ENCODE peak calls at places on chromosome 14, in six cellular contexts. C, P, F, X, U and L are unnamed samples.

GRCh38 chr14:26887842-26888241 is 290.0 kb upstream of the NOVA1 start:
- DNase-seq in C (no peak), P (no peak), F (no peak), X (peak; percentile 74), U (no peak), L (no peak)

GRCh38 chr14:100810861-100811461 is 15.0 kb upstream of the MEG3 start:
- DNase-seq in C (no peak), P (no peak), F (no peak), X (no peak), U (no peak), L (no peak)

GRCh38 chr14:88299865-88300264 is 23.2 kb downstream of the KCNK10 start:
- DNase-seq in C (no peak), P (no peak), F (no peak), X (no peak), U (no peak), L (no peak)

GRCh38 chr14:68574906-68575305 is 218.0 kb downstream of the ZFP36L1 start:
- DNase-seq in C (no peak), P (no peak), F (no peak), X (no peak), U (no peak), L (no peak)

GRCh38 chr14:92451755-92452154 is 61.8 kb upstream of the RIN3 start:
- DNase-seq in C (no peak), P (no peak), F (no peak), X (no peak), U (no peak), L (no peak)

GRCh38 chr14:92783813-92784431 is 10.2 kb upstream of the GOLGA5 start:
- DNase-seq in C (peak; percentile 10), P (peak; percentile 54), F (no peak), X (no peak), U (no peak), L (peak; percentile 81)

GRCh38 chr14:53571990-53572389 is 384.6 kb downstream of the BMP4 start:
- DNase-seq in C (no peak), P (no peak), F (no peak), X (no peak), U (peak; percentile 13), L (no peak)

GRCh38 chr14:67487937-67488893 is at the start of gene TMEM229B:
- DNase-seq in C (peak; percentile 89), P (no peak), F (peak; percentile 92), X (no peak), U (no peak), L (no peak)

GRCh38 chr14:93073833-93074769 is 41.6 kb downstream of the ITPK1 start:
- DNase-seq in C (no peak), P (no peak), F (no peak), X (no peak), U (no peak), L (peak; percentile 43)

GRCh38 chr14:95229749-95230148 is 72.4 kb upstream of the DICER1 start:
- DNase-seq in C (no peak), P (no peak), F (no peak), X (no peak), U (no peak), L (no peak)

GRCh38 chr14:95233702-95234241 is 76.4 kb upstream of the DICER1 start:
- DNase-seq in C (peak; percentile 72), P (no peak), F (peak; percentile 74), X (no peak), U (no peak), L (no peak)

GRCh38 chr14:95232894-95233584 is 75.7 kb upstream of the DICER1 start:
- DNase-seq in C (no peak), P (no peak), F (no peak), X (no peak), U (no peak), L (no peak)

GRCh38 chr14:95234426-95234825 is 77.1 kb upstream of the DICER1 start:
- DNase-seq in C (no peak), P (no peak), F (no peak), X (no peak), U (no peak), L (no peak)

DNA sequence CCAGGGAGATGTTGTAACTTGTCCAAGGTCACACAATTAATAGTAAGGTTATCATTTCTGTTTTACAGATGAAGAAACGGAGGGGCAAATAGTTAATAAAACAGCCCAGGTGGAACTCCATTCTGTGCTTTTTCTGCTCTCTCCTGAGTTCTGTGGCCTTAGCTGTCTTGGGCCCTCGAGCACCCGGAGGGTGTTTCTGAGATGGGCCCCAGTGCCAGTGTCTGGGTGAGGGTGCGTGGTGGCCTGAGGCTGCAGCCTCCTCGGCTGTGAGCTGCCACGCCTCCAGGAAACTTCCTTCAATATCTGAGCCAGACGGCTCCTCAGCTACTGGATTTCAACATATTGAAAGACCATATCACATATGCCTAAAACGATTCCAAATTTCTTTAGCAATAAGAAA is 74.6 kb upstream of the DICER1 start:
- DNase-seq in C (no peak), P (no peak), F (no peak), X (no peak), U (no peak), L (no peak)
- TF ChIP-seq POLR2A in C (no peak), P (no peak), F (no peak), X (no peak), U (no peak), L (no peak)

DNA sequence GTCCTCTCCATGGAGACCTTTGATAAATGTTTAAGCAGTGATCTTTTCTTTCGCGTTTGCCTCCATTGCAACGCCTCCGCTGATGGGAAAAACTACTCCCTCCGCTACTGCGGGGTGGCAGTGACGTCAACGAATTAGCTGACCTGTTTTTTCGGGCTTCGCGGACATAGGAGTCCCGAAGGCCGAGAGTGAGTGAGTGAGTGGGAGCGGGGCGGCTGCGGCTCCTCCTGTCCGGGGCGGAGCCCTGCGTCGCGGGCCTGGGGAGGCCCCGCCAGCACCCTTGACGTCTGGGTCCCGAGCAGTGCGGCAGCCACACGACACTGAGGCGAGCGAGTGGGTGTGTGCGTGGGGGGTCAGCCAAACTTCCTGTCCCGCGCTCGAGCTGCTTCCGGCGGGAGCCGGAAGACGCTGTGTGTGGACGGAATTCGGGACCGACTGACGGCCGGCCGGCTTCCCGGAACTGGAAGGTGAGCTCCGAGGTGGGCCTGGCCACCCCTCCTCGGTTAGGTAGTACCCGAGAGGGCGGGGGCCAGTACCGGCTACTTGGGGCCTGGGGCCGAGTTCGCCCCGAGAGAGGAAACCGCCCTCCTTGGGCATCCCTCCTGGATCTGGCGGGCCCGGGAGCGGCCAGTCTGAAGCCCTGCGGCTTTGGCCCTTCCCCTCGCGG is at the start of gene ZNF410:
- DNase-seq in C (peak; percentile 79), P (peak; percentile 92), F (peak; percentile 80), X (peak; percentile 96), U (peak; percentile 70), L (peak; percentile 93)
- TF ChIP-seq POLR2AphosphoS5 in C (peak; percentile 75), P (peak; percentile 91), F (peak; percentile 59), X (peak; percentile 55), U (peak; percentile 71), L (peak; percentile 94)

GRCh38 chr14:20803221-20803620 is 577 bp upstream of the RNASE1 start:
- DNase-seq in C (no peak), P (no peak), F (no peak), X (no peak), U (no peak), L (no peak)

GRCh38 chr14:20805485-20805884 is 2.8 kb upstream of the RNASE1 start:
- DNase-seq in C (no peak), P (no peak), F (no peak), X (no peak), U (no peak), L (no peak)

GRCh38 chr14:20801726-20802125 is 918 bp downstream of the RNASE1 start:
- DNase-seq in C (no peak), P (no peak), F (no peak), X (no peak), U (no peak), L (peak; percentile 50)

GRCh38 chr14:20799955-20800544 is 2.6 kb downstream of the RNASE1 start:
- DNase-seq in C (no peak), P (no peak), F (no peak), X (peak; percentile 69), U (no peak), L (peak; percentile 90)

DNA sequence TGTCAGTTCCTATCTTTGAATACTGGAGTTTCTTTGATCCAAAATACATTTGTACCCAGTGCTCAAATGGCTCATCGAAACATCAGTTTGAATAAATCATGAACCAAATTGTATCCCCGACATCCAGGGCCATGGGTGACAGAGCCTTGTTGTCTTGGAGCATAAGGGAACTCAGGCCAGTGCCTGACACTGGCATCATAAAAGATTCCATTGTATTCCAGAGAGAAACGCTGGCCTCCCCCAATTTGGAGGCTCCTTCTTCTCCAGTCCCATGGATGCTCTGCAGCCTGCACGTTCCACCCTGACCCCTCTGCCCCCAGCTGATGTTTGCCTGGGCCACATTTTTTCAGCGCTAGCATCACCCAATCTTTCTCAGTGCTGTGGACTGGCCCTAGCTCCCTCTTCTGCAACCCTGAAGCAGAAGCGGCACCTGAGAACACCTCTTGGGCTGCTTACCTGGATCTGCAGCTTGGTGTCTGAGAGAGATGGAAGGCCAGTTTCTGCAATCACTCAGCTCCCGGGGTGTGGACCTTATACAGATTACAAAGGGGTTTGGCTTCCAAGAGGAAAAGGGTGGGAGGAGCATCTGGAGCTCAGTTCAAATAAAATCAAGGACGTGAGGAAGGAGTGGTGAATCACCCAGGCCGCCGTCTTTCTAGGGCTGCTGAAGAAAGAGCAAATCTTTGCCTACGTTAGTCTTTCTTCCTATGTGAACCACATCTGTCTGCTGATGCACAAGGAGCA is at the start of gene RNASE1:
- DNase-seq in C (no peak), P (no peak), F (no peak), X (no peak), U (no peak), L (peak; percentile 85)
- TF ChIP-seq POLR2A in C (no peak), P (peak; percentile 20), F (no peak), X (peak; percentile 34), U (no peak), L (peak; percentile 51)

GRCh38 chr14:103731481-103731880 is 15.9 kb downstream of the ZFYVE21 start:
- DNase-seq in C (no peak), P (no peak), F (no peak), X (peak; percentile 53), U (no peak), L (no peak)

GRCh38 chr14:103731916-103732867 is 16.6 kb downstream of the ZFYVE21 start:
- DNase-seq in C (no peak), P (no peak), F (no peak), X (peak; percentile 58), U (no peak), L (no peak)

GRCh38 chr14:103733651-103734050 is 18.0 kb downstream of the ZFYVE21 start:
- DNase-seq in C (no peak), P (no peak), F (no peak), X (peak; percentile 59), U (no peak), L (no peak)

GRCh38 chr14:103734081-103734888 is 18.7 kb downstream of the ZFYVE21 start:
- DNase-seq in C (no peak), P (no peak), F (no peak), X (peak; percentile 60), U (no peak), L (no peak)

DNA sequence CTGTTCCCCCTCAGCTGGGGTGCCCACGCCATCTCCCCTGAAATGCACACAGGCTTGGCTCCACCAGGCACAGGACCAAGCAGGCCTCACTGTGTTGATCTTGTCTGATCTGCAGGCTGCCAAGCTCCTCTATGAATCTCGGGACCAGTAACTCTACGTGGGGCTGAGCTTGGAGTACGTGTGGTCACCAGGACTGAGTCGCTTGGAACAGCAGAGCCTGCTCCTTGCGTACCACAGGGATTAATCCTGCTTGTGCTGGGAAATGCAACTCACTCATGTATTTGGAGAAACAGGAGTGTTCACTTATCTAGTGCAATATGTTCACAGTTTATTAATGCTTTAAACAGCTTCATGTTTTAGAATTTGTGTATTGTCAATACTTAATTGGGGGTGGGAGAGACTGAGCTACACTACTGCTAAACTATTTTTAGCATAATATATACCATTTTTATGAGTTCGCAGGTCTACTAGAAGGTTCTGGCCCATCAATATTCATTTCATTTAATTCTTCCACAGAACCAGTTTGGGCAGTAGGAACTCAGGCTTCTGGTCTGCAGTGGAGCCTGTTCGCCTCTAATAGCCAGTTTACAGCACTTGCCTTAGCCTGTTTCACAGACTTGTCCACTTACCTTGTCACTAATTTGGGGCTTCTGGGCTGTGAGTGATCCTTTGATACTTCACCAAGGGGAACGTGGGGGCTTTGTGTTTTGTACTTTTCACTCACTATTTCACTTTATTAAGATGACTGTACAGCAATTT is 17.4 kb downstream of the ZFYVE21 start:
- DNase-seq in C (no peak), P (no peak), F (no peak), X (peak; percentile 7), U (no peak), L (no peak)
- TF ChIP-seq POLR2AphosphoS5 in C (no peak), P (peak; percentile 21), F (no peak), X (no peak), U (no peak), L (no peak)